ENCODE peak calls at places on chromosomes 12 and 14, in nine cellular contexts. P is posterior vena cava; X is choroid plexus epithelial cell; T is putamen; N is fibroblast of the aortic adventitia; S is stimulated activated CD4-positive, alpha-beta T cell treated with anti-CD3 and anti-CD28 coated beads, Interleukin-1b, Interleukin-23, amount 100 ng/mL, for 1 hour; R is pancreas; H is A549; W is cerebellum. K is an unnamed sample.

GRCh38 chr12:68665016-68665569 is 21.7 kb upstream of the NUP107 start:
- DNase-seq in P (no peak), X (peak), T (no peak), N (peak), S (no peak), R (no peak), H (peak), W (no peak), K (no peak)

GRCh38 chr14:103730490-103731035 is 15.0 kb downstream of the ZFYVE21 start:
- DNase-seq in P (no peak), X (no peak), T (no peak), N (no peak), S (no peak), R (peak), H (no peak), W (no peak), K (no peak)

GRCh38 chr14:37901978-37902377 is 305.7 kb upstream of the SSTR1 start:
- DNase-seq in P (peak), X (peak), T (no peak), N (peak), S (no peak), R (no peak), H (no peak), W (no peak), K (no peak)

GRCh38 chr12:81263072-81263471 is 185.2 kb downstream of the ACSS3 start:
- DNase-seq in P (no peak), X (no peak), T (no peak), N (no peak), S (no peak), R (no peak), H (no peak), W (no peak), K (no peak)

GRCh38 chr12:68432622-68433021 is 100.5 kb upstream of the MDM1 start:
- DNase-seq in P (no peak), X (no peak), T (no peak), N (no peak), S (no peak), R (no peak), H (no peak), W (no peak), K (no peak)

GRCh38 chr14:23512156-23512555 is 39.4 kb downstream of the ZFHX2 start:
- DNase-seq in P (no peak), X (no peak), T (peak), N (no peak), S (no peak), R (no peak), H (no peak), W (peak), K (no peak)

GRCh38 chr12:42588981-42589464 is 523 bp downstream of the PRICKLE1 start:
- DNase-seq in P (peak), X (peak), T (peak), N (peak), S (no peak), R (peak), H (peak), W (peak), K (no peak)

GRCh38 chr12:99059824-99060526 is 414.9 kb downstream of the APAF1 start:
- DNase-seq in P (peak), X (peak), T (no peak), N (no peak), S (no peak), R (no peak), H (no peak), W (no peak), K (no peak)

GRCh38 chr12:109393437-109394345 is 46.0 kb downstream of the MYO1H start:
- DNase-seq in P (no peak), X (peak), T (peak), N (peak), S (no peak), R (no peak), H (peak), W (peak), K (no peak)

GRCh38 chr12:31591308-31591901 is 469 bp upstream of the DENND5B start:
- DNase-seq in P (no peak), X (peak), T (no peak), N (peak), S (no peak), R (no peak), H (peak), W (peak), K (peak)

GRCh38 chr12:113658030-113658655 is 186.5 kb upstream of the LHX5 start:
- DNase-seq in P (no peak), X (no peak), T (no peak), N (peak), S (no peak), R (no peak), H (no peak), W (no peak), K (no peak)

GRCh38 chr14:33477752-33478151 is 473.1 kb downstream of the EGLN3 start:
- DNase-seq in P (no peak), X (no peak), T (peak), N (no peak), S (no peak), R (no peak), H (no peak), W (peak), K (peak)

GRCh38 chr14:105933238-105933637 is 406.9 kb downstream of the TMEM121 start:
- DNase-seq in P (no peak), X (no peak), T (no peak), N (no peak), S (no peak), R (no peak), H (no peak), W (no peak), K (no peak)

GRCh38 chr12:13383379-13383778 is 186.9 kb downstream of the EMP1 start:
- DNase-seq in P (no peak), X (no peak), T (no peak), N (no peak), S (no peak), R (no peak), H (no peak), W (no peak), K (no peak)

GRCh38 chr14:75720828-75721227 is 59.8 kb downstream of the TTLL5 start:
- DNase-seq in P (peak), X (peak), T (peak), N (peak), S (no peak), R (peak), H (no peak), W (peak), K (peak)

GRCh38 chr12:2615665-2616387 is 178.9 kb upstream of the FKBP4 start:
- DNase-seq in P (peak), X (peak), T (peak), N (no peak), S (no peak), R (no peak), H (no peak), W (no peak), K (no peak)

GRCh38 chr12:57485695-57486094 is 2.2 kb upstream of the MARS1 start:
- DNase-seq in P (peak), X (no peak), T (no peak), N (no peak), S (no peak), R (no peak), H (no peak), W (no peak), K (no peak)

GRCh38 chr12:124874988-124875802 is 11.5 kb upstream of the SCARB1 start:
- DNase-seq in P (no peak), X (no peak), T (no peak), N (no peak), S (no peak), R (no peak), H (no peak), W (no peak), K (no peak)

GRCh38 chr12:116186482-116187157 is 90.9 kb downstream of the MED13L start:
- DNase-seq in P (no peak), X (peak), T (no peak), N (no peak), S (no peak), R (no peak), H (no peak), W (no peak), K (no peak)

GRCh38 chr12:85275359-85275758 is 4.7 kb upstream of the ALX1 start:
- DNase-seq in P (no peak), X (peak), T (no peak), N (peak), S (no peak), R (no peak), H (peak), W (no peak), K (no peak)

GRCh38 chr12:103140217-103140616 is 182.7 kb downstream of the ASCL1 start:
- DNase-seq in P (no peak), X (no peak), T (no peak), N (no peak), S (no peak), R (no peak), H (no peak), W (no peak), K (no peak)

GRCh38 chr12:27571463-27571862 is 47.5 kb downstream of the PPFIBP1 start:
- DNase-seq in P (no peak), X (peak), T (no peak), N (peak), S (no peak), R (no peak), H (no peak), W (no peak), K (no peak)

GRCh38 chr14:50823763-50824636 is 7.0 kb downstream of the NIN start:
- DNase-seq in P (no peak), X (no peak), T (no peak), N (no peak), S (no peak), R (no peak), H (no peak), W (no peak), K (no peak)

GRCh38 chr14:33916663-33917565 is 34.0 kb downstream of the EGLN3 start:
- DNase-seq in P (no peak), X (peak), T (no peak), N (peak), S (no peak), R (no peak), H (peak), W (peak), K (no peak)

GRCh38 chr12:104877107-104877705 is 80.9 kb downstream of the SLC41A2 start:
- DNase-seq in P (no peak), X (peak), T (peak), N (peak), S (no peak), R (no peak), H (peak), W (peak), K (peak)

K was measured in caudate nucleus.